ENCODE peak calls at places on chromosome 7, in four cellular contexts. One of them, this sample, is unnamed.

GRCh38 chr7:115707236-115707635 is 323.3 kb downstream of the TFEC start:
- DNase-seq in left lung: no peak
- DNase-seq in adrenal gland: no peak
- DNase-seq in hepatocyte: peak
- DNase-seq in this sample: peak

GRCh38 chr7:108094933-108095710 is 35.0 kb downstream of the LAMB4 start:
- DNase-seq in left lung: no peak
- DNase-seq in hepatocyte: peak
- DNase-seq in adrenal gland: peak
- DNase-seq in this sample: peak

GRCh38 chr7:43199761-43200160 is 87.3 kb downstream of the HECW1 start:
- DNase-seq in left lung: no peak
- DNase-seq in adrenal gland: no peak
- DNase-seq in hepatocyte: no peak
- DNase-seq in this sample: no peak

GRCh38 chr7:29987821-29988317 is 1.7 kb downstream of the SCRN1 start:
- DNase-seq in left lung: no peak
- DNase-seq in adrenal gland: no peak
- DNase-seq in hepatocyte: peak
- DNase-seq in this sample: peak

GRCh38 chr7:11780267-11780666 is 51.7 kb downstream of the THSD7A start:
- DNase-seq in left lung: no peak
- DNase-seq in hepatocyte: no peak
- DNase-seq in adrenal gland: no peak
- DNase-seq in this sample: no peak

GRCh38 chr7:132393789-132394261 is 182.4 kb downstream of the PLXNA4 start:
- DNase-seq in adrenal gland: peak
- DNase-seq in left lung: no peak
- DNase-seq in hepatocyte: peak
- DNase-seq in this sample: no peak

GRCh38 chr7:158206341-158206740 is 381.3 kb downstream of the PTPRN2 start:
- DNase-seq in adrenal gland: no peak
- DNase-seq in left lung: no peak
- DNase-seq in hepatocyte: no peak
- DNase-seq in this sample: no peak

GRCh38 chr7:30650455-30650854 is 31.8 kb downstream of the CRHR2 start:
- DNase-seq in left lung: no peak
- DNase-seq in hepatocyte: no peak
- DNase-seq in adrenal gland: no peak
- DNase-seq in this sample: no peak

GRCh38 chr7:140989068-140989467 is 25.7 kb downstream of the MRPS33 start:
- DNase-seq in hepatocyte: peak
- DNase-seq in adrenal gland: no peak
- DNase-seq in left lung: no peak
- DNase-seq in this sample: no peak

GRCh38 chr7:97012293-97013005 is 7.1 kb downstream of the DLX6 start:
- DNase-seq in hepatocyte: no peak
- DNase-seq in adrenal gland: no peak
- DNase-seq in left lung: no peak
- DNase-seq in this sample: no peak

GRCh38 chr7:24349339-24349738 is 65.3 kb downstream of the NPY start:
- DNase-seq in left lung: no peak
- DNase-seq in adrenal gland: no peak
- DNase-seq in hepatocyte: no peak
- DNase-seq in this sample: no peak

GRCh38 chr7:52944916-52945315 is 90.5 kb upstream of the POM121L12 start:
- DNase-seq in left lung: no peak
- DNase-seq in hepatocyte: no peak
- DNase-seq in adrenal gland: no peak
- DNase-seq in this sample: peak

GRCh38 chr7:47518827-47519226 is 63.1 kb downstream of the TNS3 start:
- DNase-seq in hepatocyte: peak
- DNase-seq in left lung: no peak
- DNase-seq in adrenal gland: peak
- DNase-seq in this sample: peak

GRCh38 chr7:127889677-127890076 is 141.6 kb downstream of the LRRC4 start:
- DNase-seq in left lung: no peak
- DNase-seq in adrenal gland: no peak
- DNase-seq in hepatocyte: no peak
- DNase-seq in this sample: no peak

GRCh38 chr7:139522830-139523198 is 671 bp upstream of the CLEC2L start:
- DNase-seq in hepatocyte: no peak
- DNase-seq in adrenal gland: no peak
- DNase-seq in left lung: no peak
- DNase-seq in this sample: no peak

GRCh38 chr7:139521439-139521838 is 2.0 kb upstream of the CLEC2L start:
- DNase-seq in left lung: no peak
- DNase-seq in adrenal gland: no peak
- DNase-seq in hepatocyte: no peak
- DNase-seq in this sample: no peak

GRCh38 chr7:139523988-139524815 is 717 bp downstream of the CLEC2L start:
- DNase-seq in left lung: no peak
- DNase-seq in hepatocyte: no peak
- DNase-seq in adrenal gland: no peak
- DNase-seq in this sample: no peak

GRCh38 chr7:139525239-139525638 is 1.8 kb downstream of the CLEC2L start:
- DNase-seq in left lung: no peak
- DNase-seq in hepatocyte: no peak
- DNase-seq in adrenal gland: no peak
- DNase-seq in this sample: no peak

DNA sequence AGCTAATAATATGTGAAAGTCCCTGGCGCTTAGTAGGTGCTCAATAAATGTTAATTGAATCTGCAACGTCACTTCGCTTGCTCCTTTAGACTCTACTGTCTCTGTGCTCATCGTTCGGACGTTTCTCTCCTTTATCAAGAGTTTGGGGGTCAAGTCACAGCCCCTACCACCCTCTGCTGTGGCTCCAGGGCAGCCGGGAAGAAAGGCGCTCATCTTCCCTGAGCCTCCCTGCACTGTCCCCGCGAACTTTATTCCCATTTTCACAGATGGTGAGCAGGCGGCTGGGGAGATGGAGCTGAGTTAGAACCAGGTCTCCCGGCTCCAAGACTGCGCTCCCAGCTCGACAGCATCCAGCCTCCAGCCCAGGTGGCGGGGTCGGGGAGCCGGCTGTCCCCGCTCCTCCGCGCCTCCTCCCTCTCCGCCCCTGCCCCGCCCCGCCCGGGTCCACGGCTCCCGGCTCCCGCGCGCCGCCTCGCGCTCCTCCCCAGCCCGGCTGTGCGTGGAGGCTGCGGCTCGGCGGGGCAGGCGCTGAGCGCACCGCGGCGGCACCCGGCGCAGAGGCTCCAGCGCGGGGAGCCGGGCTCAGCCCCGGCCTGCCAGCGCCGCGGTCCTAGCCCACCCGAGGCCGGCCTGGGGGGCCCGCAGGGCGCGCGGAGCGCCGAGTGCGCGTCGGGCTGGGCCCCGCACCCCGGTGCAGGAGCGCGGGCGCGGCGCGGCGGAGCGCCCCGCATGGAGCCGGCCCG is at the start of gene CLEC2L:
- DNase-seq in left lung: no peak
- DNase-seq in hepatocyte: peak
- DNase-seq in adrenal gland: no peak
- DNase-seq in this sample: no peak
- H3K4me3 ChIP-seq in left lung: no peak
- H3K4me3 ChIP-seq in hepatocyte: no peak
- H3K4me3 ChIP-seq in adrenal gland: no peak
- H3K4me3 ChIP-seq in this sample: no peak

GRCh38 chr7:27181176-27181520 is 3.9 kb downstream of the HOXA11 start:
- DNase-seq in adrenal gland: no peak
- DNase-seq in hepatocyte: no peak
- DNase-seq in left lung: no peak
- DNase-seq in this sample: peak

GRCh38 chr7:27179030-27179429 is 4.9 kb upstream of the HOXA10 start:
- DNase-seq in adrenal gland: no peak
- DNase-seq in left lung: no peak
- DNase-seq in hepatocyte: no peak
- DNase-seq in this sample: peak

GRCh38 chr7:27178366-27178765 is 4.2 kb upstream of the HOXA10 start:
- DNase-seq in left lung: no peak
- DNase-seq in adrenal gland: no peak
- DNase-seq in hepatocyte: no peak
- DNase-seq in this sample: peak

GRCh38 chr7:27180431-27181175 is 4.4 kb downstream of the HOXA11 start:
- DNase-seq in left lung: peak
- DNase-seq in adrenal gland: no peak
- DNase-seq in hepatocyte: no peak
- DNase-seq in this sample: peak

DNA sequence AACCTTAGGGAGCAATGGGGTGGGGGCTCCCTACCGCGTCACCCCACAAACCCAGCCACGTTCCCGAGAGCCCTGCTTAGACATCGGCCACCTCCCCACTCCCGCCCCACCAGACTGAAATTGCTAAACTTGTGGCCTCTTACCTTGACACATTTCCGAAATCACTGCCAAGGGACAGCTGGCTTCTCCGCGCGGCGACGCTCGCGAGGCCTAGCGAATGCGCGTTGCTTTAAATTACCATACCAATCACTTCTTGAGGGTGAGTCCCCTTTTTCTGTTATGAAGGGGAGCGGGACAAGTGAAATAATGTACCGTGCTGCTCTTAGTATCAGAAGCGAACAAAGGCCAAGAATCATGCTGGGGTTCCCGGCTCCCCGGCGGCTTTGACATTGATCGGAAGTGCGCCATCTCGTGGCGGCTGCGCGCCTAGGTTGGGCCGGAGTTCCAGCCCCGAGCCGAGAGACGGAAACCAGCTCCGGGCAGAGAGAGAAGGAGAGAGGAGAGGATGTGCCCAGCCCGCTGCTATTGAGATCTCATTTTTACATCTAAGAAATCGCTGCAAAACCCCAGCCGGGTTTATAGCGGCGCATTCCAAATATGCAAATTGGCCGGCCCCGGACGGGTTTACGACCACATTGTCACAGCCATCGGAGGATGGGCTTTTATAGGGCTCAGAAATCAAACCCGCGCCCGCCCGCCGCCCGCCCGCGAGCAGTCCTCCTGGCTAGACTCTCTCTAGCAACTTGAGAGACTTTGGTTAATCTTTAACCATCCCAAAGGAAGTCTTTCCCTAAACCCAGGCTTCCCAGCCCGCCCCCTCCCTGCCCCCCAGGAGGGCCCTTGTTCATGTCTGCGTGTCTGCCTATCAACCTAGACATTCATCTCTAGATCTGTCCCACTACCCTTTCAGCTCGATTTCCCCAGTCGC is 5.3 kb downstream of the HOXA11 start:
- DNase-seq in adrenal gland: peak
- DNase-seq in hepatocyte: peak
- DNase-seq in left lung: peak
- DNase-seq in this sample: peak
- H3K4me3 ChIP-seq in adrenal gland: no peak
- H3K4me3 ChIP-seq in hepatocyte: peak
- H3K4me3 ChIP-seq in left lung: no peak
- H3K4me3 ChIP-seq in this sample: peak

GRCh38 chr7:150340024-150340749 is 1.2 kb downstream of the RARRES2 start:
- DNase-seq in adrenal gland: peak
- DNase-seq in hepatocyte: peak
- DNase-seq in left lung: no peak
- DNase-seq in this sample: peak
- H3K4me3 ChIP-seq in adrenal gland: peak
- H3K4me3 ChIP-seq in hepatocyte: peak
- H3K4me3 ChIP-seq in left lung: peak
- H3K4me3 ChIP-seq in this sample: peak

GRCh38 chr7:130492519-130493274 is 812 bp downstream of the MEST start:
- DNase-seq in left lung: peak
- DNase-seq in adrenal gland: no peak
- DNase-seq in hepatocyte: no peak
- DNase-seq in this sample: no peak

GRCh38 chr7:130494480-130494879 is 2.6 kb downstream of the MEST start:
- DNase-seq in adrenal gland: no peak
- DNase-seq in hepatocyte: no peak
- DNase-seq in left lung: no peak
- DNase-seq in this sample: peak

GRCh38 chr7:130491841-130492518 is at the start of gene MEST:
- DNase-seq in left lung: peak
- DNase-seq in adrenal gland: peak
- DNase-seq in hepatocyte: peak
- DNase-seq in this sample: peak

GRCh38 chr7:130490888-130491771 is 755 bp upstream of the MEST start:
- DNase-seq in hepatocyte: peak
- DNase-seq in adrenal gland: peak
- DNase-seq in left lung: peak
- DNase-seq in this sample: peak

DNA sequence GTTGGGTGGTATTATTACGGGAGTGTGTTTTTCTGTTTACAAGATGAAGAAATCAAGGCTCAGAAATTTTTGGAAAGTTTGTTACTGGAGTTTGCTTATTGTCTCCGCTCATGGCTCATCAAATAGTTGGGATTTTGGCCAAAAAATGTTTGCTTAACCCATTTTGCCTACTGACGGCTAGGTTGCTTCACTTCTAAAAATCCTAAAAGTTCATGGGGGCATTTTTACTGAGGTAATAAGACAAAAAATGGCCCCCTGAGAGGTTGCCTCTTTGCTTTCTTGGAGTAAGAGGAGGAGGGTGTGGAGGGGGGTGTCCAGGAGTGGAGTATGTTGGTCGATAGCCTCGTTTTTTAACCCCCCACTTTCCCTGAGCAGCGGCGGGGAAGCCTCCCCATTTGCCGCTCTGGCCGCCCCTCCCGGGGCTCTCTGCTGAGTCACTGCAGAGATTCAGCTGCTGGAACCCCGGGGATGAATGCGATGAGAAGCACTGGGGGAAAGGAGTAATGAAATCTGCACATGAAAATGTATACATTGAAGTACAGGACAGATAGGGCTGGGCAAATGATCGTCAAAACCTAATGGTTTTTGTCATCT is 1.5 kb downstream of the MEST start:
- DNase-seq in left lung: peak
- DNase-seq in adrenal gland: no peak
- DNase-seq in hepatocyte: no peak
- DNase-seq in this sample: no peak
- H3K4me3 ChIP-seq in left lung: peak
- H3K4me3 ChIP-seq in adrenal gland: no peak
- H3K4me3 ChIP-seq in hepatocyte: peak
- H3K4me3 ChIP-seq in this sample: peak